ENCODE peak calls at places on chromosomes 12 and 14, in seven cellular contexts. V is MM.1S, S is OCI-LY7, U is lung, W is dorsolateral prefrontal cortex, P is Peyer's patch, O is psoas muscle. J is an unnamed sample.

GRCh38 chr12:129005416-129005815 is 152.1 kb downstream of the GLT1D1 start:
- DNase-seq in V (no peak), S (no peak), U (no peak), W (no peak), P (no peak), O (no peak), J (no peak)

GRCh38 chr14:95774265-95775160 is 60.6 kb upstream of the TCL1A start:
- DNase-seq in V (peak), S (peak), U (peak), W (no peak), P (peak), O (no peak), J (peak)

GRCh38 chr12:66217342-66217929 is 28.4 kb downstream of the IRAK3 start:
- DNase-seq in V (no peak), S (peak), U (no peak), W (no peak), P (no peak), O (no peak), J (no peak)

GRCh38 chr12:126772171-126772864 is 1494.7 kb upstream of the TMEM132C start:
- DNase-seq in V (peak), S (no peak), U (no peak), W (no peak), P (peak), O (no peak), J (no peak)

GRCh38 chr12:72471806-72472205 is 199.6 kb downstream of the TRHDE start:
- DNase-seq in V (no peak), S (no peak), U (no peak), W (no peak), P (no peak), O (no peak), J (no peak)

GRCh38 chr14:22432348-22432976 is 156.6 kb downstream of the DAD1 start:
- DNase-seq in V (no peak), S (peak), U (peak), W (no peak), P (no peak), O (no peak), J (no peak)

GRCh38 chr12:66071556-66071955 is 59.0 kb downstream of the LLPH start:
- DNase-seq in V (no peak), S (no peak), U (no peak), W (no peak), P (no peak), O (no peak), J (no peak)

GRCh38 chr12:93547778-93548177 is 24.7 kb upstream of the SOCS2 start:
- DNase-seq in V (no peak), S (no peak), U (no peak), W (no peak), P (no peak), O (no peak), J (no peak)

GRCh38 chr12:52004042-52004648 is 2.6 kb upstream of the TAMALIN start:
- DNase-seq in V (no peak), S (no peak), U (no peak), W (peak), P (peak), O (peak), J (no peak)

GRCh38 chr14:82412545-82412944 is 878.9 kb upstream of the SEL1L start:
- DNase-seq in V (no peak), S (no peak), U (no peak), W (no peak), P (no peak), O (no peak), J (no peak)

GRCh38 chr12:107760207-107760816 is 625 bp downstream of the PRDM4 start:
- DNase-seq in V (peak), S (peak), U (peak), W (no peak), P (peak), O (peak), J (peak)

GRCh38 chr14:106187176-106187670 is 660.8 kb downstream of the TMEM121 start:
- DNase-seq in V (no peak), S (peak), U (no peak), W (no peak), P (no peak), O (no peak), J (no peak)

GRCh38 chr14:96168581-96168980 is 36.1 kb upstream of the BDKRB2 start:
- DNase-seq in V (no peak), S (no peak), U (no peak), W (no peak), P (no peak), O (no peak), J (no peak)

GRCh38 chr12:127149226-127149964 is 1117.6 kb upstream of the TMEM132C start:
- DNase-seq in V (no peak), S (no peak), U (no peak), W (no peak), P (no peak), O (no peak), J (no peak)

GRCh38 chr12:11664101-11664500 is 14.6 kb downstream of the ETV6 start:
- DNase-seq in V (no peak), S (no peak), U (no peak), W (no peak), P (no peak), O (no peak), J (no peak)

GRCh38 chr14:71290960-71291466 is 383.8 kb downstream of the PCNX1 start:
- DNase-seq in V (peak), S (peak), U (no peak), W (no peak), P (no peak), O (no peak), J (no peak)

DNA sequence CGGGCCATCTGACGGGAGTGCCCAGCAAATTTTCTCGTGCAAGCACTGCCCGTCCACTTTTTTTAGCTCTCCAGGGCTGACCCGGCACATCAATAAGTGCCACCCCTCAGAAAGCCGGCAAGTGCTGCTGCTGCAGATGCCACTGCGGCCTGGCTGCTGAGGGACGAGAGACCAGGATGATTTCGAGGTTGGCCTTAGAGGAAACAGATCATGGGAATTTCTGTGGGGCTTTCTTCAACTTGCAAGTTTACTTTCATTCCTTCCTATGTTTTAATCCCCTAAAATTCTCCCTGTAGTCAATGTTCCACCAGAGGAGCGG is 1.8 kb downstream of the INSM2 start:
- DNase-seq in V (no peak), S (no peak), U (no peak), W (no peak), P (no peak), O (no peak), J (no peak)
- H3K27ac ChIP-seq in V (no peak), S (no peak), U (no peak), W (no peak), P (no peak), O (no peak), J (no peak)

GRCh38 chr14:91038439-91038838 is 22.0 kb downstream of the RPS6KA5 start:
- DNase-seq in V (no peak), S (no peak), U (no peak), W (peak), P (no peak), O (peak), J (no peak)
- H3K27ac ChIP-seq in V (no peak), S (no peak), U (no peak), W (no peak), P (no peak), O (peak), J (no peak)

GRCh38 chr12:48157016-48157888 is at the start of gene ASB8:
- DNase-seq in V (peak), S (peak), U (peak), W (peak), P (peak), O (peak), J (peak)
- H3K27ac ChIP-seq in V (peak), S (peak), U (peak), W (peak), P (peak), O (peak), J (peak)

GRCh38 chr12:6330192-6330591 is 11.7 kb downstream of the TNFRSF1A start:
- DNase-seq in V (no peak), S (peak), U (no peak), W (no peak), P (peak), O (no peak), J (no peak)
- H3K27ac ChIP-seq in V (peak), S (no peak), U (peak), W (no peak), P (peak), O (no peak), J (peak)

GRCh38 chr12:27304856-27305255 is 27.8 kb upstream of the BMAL2 start:
- DNase-seq in V (peak), S (no peak), U (no peak), W (no peak), P (no peak), O (no peak), J (no peak)

GRCh38 chr12:27309293-27309994 is 23.2 kb upstream of the BMAL2 start:
- DNase-seq in V (peak), S (no peak), U (no peak), W (no peak), P (no peak), O (no peak), J (no peak)

GRCh38 chr12:27309995-27310315 is 22.7 kb upstream of the BMAL2 start:
- DNase-seq in V (peak), S (no peak), U (no peak), W (no peak), P (no peak), O (no peak), J (no peak)

GRCh38 chr12:27303139-27304111 is 29.2 kb upstream of the BMAL2 start:
- DNase-seq in V (no peak), S (no peak), U (no peak), W (no peak), P (no peak), O (no peak), J (no peak)

GRCh38 chr12:27305673-27306504 is 26.7 kb upstream of the BMAL2 start:
- DNase-seq in V (peak), S (peak), U (no peak), W (no peak), P (no peak), O (no peak), J (peak)
- H3K27ac ChIP-seq in V (peak), S (no peak), U (no peak), W (no peak), P (no peak), O (no peak), J (no peak)

DNA sequence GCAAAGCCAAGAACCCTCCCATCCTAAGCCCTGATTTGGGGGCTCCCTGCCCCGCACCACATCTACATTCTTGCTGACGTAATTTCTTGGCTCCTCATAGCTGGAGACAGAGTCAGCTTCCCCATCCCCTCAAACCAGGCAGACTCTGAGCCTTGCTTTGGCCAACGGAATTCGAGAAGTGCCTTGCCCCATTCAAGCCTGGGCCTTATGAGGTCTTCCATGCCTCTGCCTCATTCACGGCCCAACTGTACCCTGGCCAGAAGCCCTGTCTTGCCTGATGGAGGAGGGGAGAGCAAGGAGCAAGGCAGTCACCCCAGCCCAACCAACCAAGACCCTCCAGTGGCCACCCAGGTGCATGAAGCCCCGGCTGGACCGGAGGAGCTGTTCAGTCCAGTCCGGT is 164.1 kb downstream of the PIWIL1 start:
- DNase-seq in V (no peak), S (no peak), U (no peak), W (no peak), P (no peak), O (no peak), J (no peak)
- H3K27ac ChIP-seq in V (no peak), S (no peak), U (no peak), W (no peak), P (no peak), O (no peak), J (no peak)

GRCh38 chr14:74610866-74611671 is 968 bp downstream of the LTBP2 start:
- DNase-seq in V (no peak), S (no peak), U (no peak), W (no peak), P (no peak), O (no peak), J (no peak)
- H3K27ac ChIP-seq in V (no peak), S (no peak), U (peak), W (no peak), P (no peak), O (no peak), J (no peak)

GRCh38 chr14:104865631-104866441 is 768 bp downstream of the CEP170B start:
- DNase-seq in V (no peak), S (no peak), U (peak), W (no peak), P (peak), O (peak), J (no peak)

GRCh38 chr14:104863131-104863862 is 1.8 kb upstream of the CEP170B start:
- DNase-seq in V (no peak), S (no peak), U (no peak), W (no peak), P (no peak), O (no peak), J (no peak)

GRCh38 chr14:104865069-104865630 is at the start of gene CEP170B:
- DNase-seq in V (peak), S (peak), U (no peak), W (no peak), P (peak), O (peak), J (peak)

GRCh38 chr14:104864267-104865068 is 600 bp upstream of the CEP170B start:
- DNase-seq in V (no peak), S (no peak), U (peak), W (no peak), P (no peak), O (peak), J (peak)

GRCh38 chr14:104863923-104864266 is 1.2 kb upstream of the CEP170B start:
- DNase-seq in V (no peak), S (no peak), U (no peak), W (no peak), P (no peak), O (no peak), J (no peak)
- H3K27ac ChIP-seq in V (no peak), S (no peak), U (no peak), W (no peak), P (peak), O (no peak), J (no peak)

GRCh38 chr12:124423683-124424515 is 129.0 kb downstream of the RFLNA start:
- DNase-seq in V (no peak), S (no peak), U (no peak), W (no peak), P (no peak), O (no peak), J (no peak)
- H3K27ac ChIP-seq in V (no peak), S (no peak), U (peak), W (peak), P (peak), O (peak), J (no peak)